ENCODE peak calls at places on chromosomes 5 and 9, in ten cellular contexts. One of them, this sample, is unnamed.

GRCh38 chr9:90000925-90001324 is 396.1 kb downstream of the GADD45G start:
- DNase-seq in psoas muscle: no peak
- DNase-seq in Caco-2: no peak
- DNase-seq in IMR-90: no peak
- DNase-seq in fibroblast of lung: no peak
- DNase-seq in endothelial cell: no peak
- DNase-seq in Calu3: no peak
- DNase-seq in lower lobe of right lung: no peak
- DNase-seq in adrenal gland: peak; percentile 49
- DNase-seq in mucosa of descending colon: no peak
- DNase-seq in this sample: no peak

GRCh38 chr9:133493845-133494540 is 15.1 kb upstream of the SLC2A6 start:
- DNase-seq in IMR-90: no peak
- DNase-seq in Calu3: no peak
- DNase-seq in adrenal gland: no peak
- DNase-seq in lower lobe of right lung: peak; percentile 34
- DNase-seq in endothelial cell: no peak
- DNase-seq in psoas muscle: no peak
- DNase-seq in Caco-2: no peak
- DNase-seq in mucosa of descending colon: no peak
- DNase-seq in fibroblast of lung: no peak
- DNase-seq in this sample: peak; percentile 4

GRCh38 chr5:147748590-147748989 is 33.9 kb downstream of the JAKMIP2 start:
- DNase-seq in IMR-90: no peak
- DNase-seq in mucosa of descending colon: no peak
- DNase-seq in Caco-2: no peak
- DNase-seq in Calu3: no peak
- DNase-seq in endothelial cell: no peak
- DNase-seq in psoas muscle: no peak
- DNase-seq in lower lobe of right lung: no peak
- DNase-seq in fibroblast of lung: no peak
- DNase-seq in adrenal gland: no peak
- DNase-seq in this sample: no peak

GRCh38 chr5:142642427-142642826 is 43.5 kb downstream of the FGF1 start:
- DNase-seq in IMR-90: no peak
- DNase-seq in Calu3: no peak
- DNase-seq in adrenal gland: no peak
- DNase-seq in Caco-2: no peak
- DNase-seq in lower lobe of right lung: no peak
- DNase-seq in psoas muscle: no peak
- DNase-seq in mucosa of descending colon: no peak
- DNase-seq in endothelial cell: no peak
- DNase-seq in fibroblast of lung: no peak
- DNase-seq in this sample: no peak

GRCh38 chr9:87683751-87684626 is 41.9 kb upstream of the CTSL start:
- DNase-seq in adrenal gland: no peak
- DNase-seq in fibroblast of lung: no peak
- DNase-seq in mucosa of descending colon: no peak
- DNase-seq in lower lobe of right lung: no peak
- DNase-seq in Caco-2: no peak
- DNase-seq in endothelial cell: no peak
- DNase-seq in Calu3: no peak
- DNase-seq in psoas muscle: no peak
- DNase-seq in IMR-90: no peak
- DNase-seq in this sample: no peak

GRCh38 chr5:40797273-40798011 is 732 bp downstream of the PRKAA1 start:
- DNase-seq in lower lobe of right lung: peak; percentile 85
- DNase-seq in psoas muscle: peak; percentile 78
- DNase-seq in Calu3: peak; percentile 83
- DNase-seq in fibroblast of lung: peak; percentile 73
- DNase-seq in adrenal gland: peak; percentile 76
- DNase-seq in Caco-2: peak; percentile 65
- DNase-seq in endothelial cell: peak; percentile 75
- DNase-seq in IMR-90: peak; percentile 58
- DNase-seq in mucosa of descending colon: peak; percentile 89
- DNase-seq in this sample: peak; percentile 80

GRCh38 chr5:60993875-60994571 is 49.0 kb downstream of the NDUFAF2 start:
- DNase-seq in endothelial cell: no peak
- DNase-seq in Caco-2: no peak
- DNase-seq in IMR-90: no peak
- DNase-seq in adrenal gland: no peak
- DNase-seq in psoas muscle: no peak
- DNase-seq in mucosa of descending colon: no peak
- DNase-seq in Calu3: no peak
- DNase-seq in lower lobe of right lung: no peak
- DNase-seq in fibroblast of lung: no peak
- DNase-seq in this sample: no peak

GRCh38 chr5:140372971-140373487 is 13.0 kb downstream of the SLC4A9 start:
- DNase-seq in fibroblast of lung: peak; percentile 73
- DNase-seq in mucosa of descending colon: peak; percentile 74
- DNase-seq in Caco-2: peak; percentile 76
- DNase-seq in endothelial cell: peak; percentile 70
- DNase-seq in IMR-90: peak; percentile 69
- DNase-seq in lower lobe of right lung: peak; percentile 73
- DNase-seq in Calu3: peak; percentile 79
- DNase-seq in psoas muscle: peak; percentile 75
- DNase-seq in adrenal gland: peak; percentile 70
- DNase-seq in this sample: peak; percentile 75

GRCh38 chr5:87120518-87121314 is 147.0 kb upstream of the RASA1 start:
- DNase-seq in mucosa of descending colon: no peak
- DNase-seq in adrenal gland: no peak
- DNase-seq in psoas muscle: no peak
- DNase-seq in Caco-2: no peak
- DNase-seq in IMR-90: peak; percentile 93
- DNase-seq in fibroblast of lung: peak; percentile 98
- DNase-seq in endothelial cell: no peak
- DNase-seq in lower lobe of right lung: no peak
- DNase-seq in Calu3: peak; percentile 74
- DNase-seq in this sample: no peak

GRCh38 chr5:3285621-3286020 is 310.0 kb upstream of the IRX1 start:
- DNase-seq in fibroblast of lung: no peak
- DNase-seq in endothelial cell: no peak
- DNase-seq in Calu3: no peak
- DNase-seq in lower lobe of right lung: no peak
- DNase-seq in Caco-2: no peak
- DNase-seq in IMR-90: no peak
- DNase-seq in mucosa of descending colon: no peak
- DNase-seq in adrenal gland: no peak
- DNase-seq in psoas muscle: no peak
- DNase-seq in this sample: no peak

GRCh38 chr5:114317751-114318150 is 44.1 kb upstream of the KCNN2 start:
- DNase-seq in Calu3: no peak
- DNase-seq in fibroblast of lung: no peak
- DNase-seq in adrenal gland: no peak
- DNase-seq in IMR-90: no peak
- DNase-seq in mucosa of descending colon: no peak
- DNase-seq in lower lobe of right lung: no peak
- DNase-seq in endothelial cell: no peak
- DNase-seq in psoas muscle: no peak
- DNase-seq in Caco-2: no peak
- DNase-seq in this sample: no peak

GRCh38 chr5:116032991-116033390 is 719 bp downstream of the ARL14EPL start:
- DNase-seq in lower lobe of right lung: no peak
- DNase-seq in endothelial cell: no peak
- DNase-seq in Caco-2: no peak
- DNase-seq in Calu3: no peak
- DNase-seq in adrenal gland: no peak
- DNase-seq in fibroblast of lung: no peak
- DNase-seq in IMR-90: no peak
- DNase-seq in mucosa of descending colon: no peak
- DNase-seq in psoas muscle: no peak
- DNase-seq in this sample: no peak

GRCh38 chr5:116042375-116042774 is 10.1 kb downstream of the ARL14EPL start:
- DNase-seq in endothelial cell: no peak
- DNase-seq in mucosa of descending colon: no peak
- DNase-seq in IMR-90: no peak
- DNase-seq in fibroblast of lung: no peak
- DNase-seq in Caco-2: no peak
- DNase-seq in adrenal gland: no peak
- DNase-seq in psoas muscle: no peak
- DNase-seq in Calu3: no peak
- DNase-seq in lower lobe of right lung: no peak
- DNase-seq in this sample: no peak

GRCh38 chr5:116035123-116035522 is 2.9 kb downstream of the ARL14EPL start:
- DNase-seq in endothelial cell: no peak
- DNase-seq in adrenal gland: no peak
- DNase-seq in fibroblast of lung: peak; percentile 59
- DNase-seq in Caco-2: no peak
- DNase-seq in Calu3: no peak
- DNase-seq in lower lobe of right lung: no peak
- DNase-seq in psoas muscle: no peak
- DNase-seq in mucosa of descending colon: no peak
- DNase-seq in IMR-90: no peak
- DNase-seq in this sample: no peak

GRCh38 chr5:116038817-116039216 is 6.5 kb downstream of the ARL14EPL start:
- DNase-seq in IMR-90: no peak
- DNase-seq in Calu3: no peak
- DNase-seq in psoas muscle: no peak
- DNase-seq in Caco-2: no peak
- DNase-seq in fibroblast of lung: no peak
- DNase-seq in lower lobe of right lung: no peak
- DNase-seq in adrenal gland: no peak
- DNase-seq in endothelial cell: no peak
- DNase-seq in mucosa of descending colon: no peak
- DNase-seq in this sample: no peak

DNA sequence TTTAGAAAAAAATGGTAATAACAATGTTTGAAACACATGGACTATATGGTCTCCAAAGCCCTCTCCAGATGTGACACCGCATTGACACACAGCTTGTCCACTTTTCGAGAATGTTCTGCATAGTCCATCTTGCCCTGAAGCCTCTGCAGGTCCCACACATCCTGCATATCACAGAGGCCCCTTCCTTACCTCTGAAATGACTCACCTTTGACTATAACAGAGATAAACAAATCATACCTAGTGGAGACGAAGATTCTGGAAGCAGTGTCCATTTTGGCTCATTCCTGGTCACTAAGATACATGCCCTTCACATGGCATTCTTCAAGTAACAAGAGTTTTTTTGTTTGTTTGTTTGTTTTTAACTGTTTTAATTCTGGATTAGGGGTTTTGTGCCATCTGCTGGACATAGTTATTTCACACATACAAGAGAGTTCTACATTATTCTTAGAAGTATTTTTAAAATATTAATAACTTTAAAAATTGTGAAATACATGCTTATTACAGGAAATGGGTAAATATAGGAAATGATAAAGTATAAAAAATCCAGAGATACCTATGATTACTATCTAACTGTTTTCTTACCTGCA is 5.1 kb downstream of the ARL14EPL start:
- DNase-seq in lower lobe of right lung: no peak
- DNase-seq in Calu3: no peak
- DNase-seq in endothelial cell: no peak
- DNase-seq in fibroblast of lung: no peak
- DNase-seq in Caco-2: no peak
- DNase-seq in psoas muscle: no peak
- DNase-seq in IMR-90: no peak
- DNase-seq in mucosa of descending colon: no peak
- DNase-seq in adrenal gland: no peak
- DNase-seq in this sample: no peak
- TF ChIP-seq CTCF in lower lobe of right lung: no peak
- TF ChIP-seq CTCF in Calu3: no peak
- TF ChIP-seq CTCF in endothelial cell: no peak
- TF ChIP-seq CTCF in fibroblast of lung: peak; percentile 5
- TF ChIP-seq CTCF in Caco-2: no peak
- TF ChIP-seq CTCF in psoas muscle: no peak
- TF ChIP-seq CTCF in IMR-90: peak; percentile 25
- TF ChIP-seq CTCF in mucosa of descending colon: no peak
- TF ChIP-seq CTCF in adrenal gland: no peak
- TF ChIP-seq CTCF in this sample: no peak

DNA sequence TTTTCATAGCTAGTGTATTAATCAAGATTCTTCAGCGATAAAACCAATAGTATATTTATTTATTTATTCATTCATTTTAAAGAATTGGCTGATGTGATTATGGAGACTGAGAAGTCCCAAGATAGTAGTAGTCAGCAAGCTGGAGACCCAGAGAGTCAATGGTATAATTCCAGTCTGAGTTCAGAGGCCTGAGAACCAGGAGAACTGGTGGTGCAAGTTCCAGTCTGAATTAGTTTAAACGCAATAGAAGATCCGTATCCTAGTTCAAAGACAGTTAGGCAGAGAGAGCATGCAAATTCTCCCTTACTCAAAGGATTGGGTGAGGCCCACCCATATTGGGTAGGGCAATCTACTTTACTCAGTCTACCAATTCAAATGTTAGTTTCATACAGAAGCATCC is 364.2 kb upstream of the RPS23 start:
- DNase-seq in Caco-2: peak; percentile 6
- DNase-seq in endothelial cell: no peak
- DNase-seq in lower lobe of right lung: no peak
- DNase-seq in Calu3: peak; percentile 32
- DNase-seq in fibroblast of lung: no peak
- DNase-seq in IMR-90: no peak
- DNase-seq in psoas muscle: no peak
- DNase-seq in mucosa of descending colon: no peak
- DNase-seq in adrenal gland: no peak
- DNase-seq in this sample: no peak
- TF ChIP-seq CTCF in Caco-2: no peak
- TF ChIP-seq CTCF in endothelial cell: no peak
- TF ChIP-seq CTCF in lower lobe of right lung: no peak
- TF ChIP-seq CTCF in Calu3: no peak
- TF ChIP-seq CTCF in fibroblast of lung: no peak
- TF ChIP-seq CTCF in IMR-90: no peak
- TF ChIP-seq CTCF in psoas muscle: no peak
- TF ChIP-seq CTCF in mucosa of descending colon: no peak
- TF ChIP-seq CTCF in adrenal gland: no peak
- TF ChIP-seq CTCF in this sample: no peak

DNA sequence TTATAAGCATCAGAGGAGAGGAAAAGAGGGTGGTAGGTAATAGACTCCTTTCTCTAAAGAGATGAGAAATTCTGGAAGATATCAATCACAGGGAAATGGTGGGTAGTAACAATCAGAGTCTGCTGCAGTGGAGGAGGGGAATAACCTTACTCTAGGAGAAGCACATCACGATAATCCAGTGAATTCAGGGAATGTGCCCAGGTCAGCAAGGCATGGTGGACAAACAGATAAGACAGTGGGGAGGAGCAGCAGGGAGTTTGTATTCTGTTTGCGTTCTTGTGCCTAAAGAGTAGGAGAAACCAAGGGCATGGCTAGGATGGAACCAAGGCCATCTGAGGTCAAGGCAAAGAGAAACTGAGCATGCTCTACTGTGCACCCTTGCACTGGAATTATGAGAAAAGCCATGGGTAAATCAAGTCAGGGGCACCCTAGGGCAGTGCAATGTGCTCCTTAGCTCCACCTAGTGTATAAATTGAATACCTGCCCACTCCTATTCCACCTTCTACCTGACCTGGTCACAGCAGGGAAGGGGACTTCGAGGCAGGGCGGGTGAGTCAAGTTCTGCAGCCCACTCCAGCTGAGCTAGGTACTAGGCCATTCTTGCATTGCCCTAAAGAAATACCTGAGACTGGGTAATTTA is 31.6 kb downstream of the RETREG1 start:
- DNase-seq in Calu3: peak; percentile 20
- DNase-seq in mucosa of descending colon: no peak
- DNase-seq in IMR-90: no peak
- DNase-seq in adrenal gland: no peak
- DNase-seq in fibroblast of lung: no peak
- DNase-seq in psoas muscle: no peak
- DNase-seq in Caco-2: peak; percentile 83
- DNase-seq in lower lobe of right lung: no peak
- DNase-seq in endothelial cell: no peak
- DNase-seq in this sample: no peak
- TF ChIP-seq CTCF in Calu3: peak; percentile 69
- TF ChIP-seq CTCF in mucosa of descending colon: peak; percentile 52
- TF ChIP-seq CTCF in IMR-90: peak; percentile 21
- TF ChIP-seq CTCF in adrenal gland: no peak
- TF ChIP-seq CTCF in fibroblast of lung: peak; percentile 38
- TF ChIP-seq CTCF in psoas muscle: peak; percentile 34
- TF ChIP-seq CTCF in Caco-2: peak; percentile 40
- TF ChIP-seq CTCF in lower lobe of right lung: peak; percentile 38
- TF ChIP-seq CTCF in endothelial cell: peak; percentile 40
- TF ChIP-seq CTCF in this sample: no peak

GRCh38 chr9:122912964-122913673 is at the start of gene ZBTB6:
- DNase-seq in psoas muscle: peak; percentile 71
- DNase-seq in fibroblast of lung: peak; percentile 88
- DNase-seq in Calu3: peak; percentile 49
- DNase-seq in IMR-90: peak; percentile 81
- DNase-seq in adrenal gland: peak; percentile 74
- DNase-seq in endothelial cell: peak; percentile 58
- DNase-seq in Caco-2: peak; percentile 79
- DNase-seq in lower lobe of right lung: peak; percentile 71
- DNase-seq in mucosa of descending colon: peak; percentile 73
- DNase-seq in this sample: peak; percentile 53
- TF ChIP-seq CTCF in psoas muscle: no peak
- TF ChIP-seq CTCF in fibroblast of lung: no peak
- TF ChIP-seq CTCF in Calu3: no peak
- TF ChIP-seq CTCF in IMR-90: no peak
- TF ChIP-seq CTCF in adrenal gland: no peak
- TF ChIP-seq CTCF in endothelial cell: no peak
- TF ChIP-seq CTCF in Caco-2: no peak
- TF ChIP-seq CTCF in lower lobe of right lung: no peak
- TF ChIP-seq CTCF in mucosa of descending colon: no peak
- TF ChIP-seq CTCF in this sample: no peak